ENCODE peak calls at places on chromosomes 5 and 9, in five cellular contexts. L is GM13976, E is foreskin keratinocyte, M is progenitor cell of endocrine pancreas, Y is WTC11. D is an unnamed sample.

GRCh38 chr5:55226027-55226933 is 835 bp downstream of the MCIDAS start:
- DNase-seq in Y (peak; percentile 90), E (no peak), M (peak; percentile 71), L (peak; percentile 82), D (no peak)

GRCh38 chr9:6827370-6827949 is 69.7 kb downstream of the KDM4C start:
- DNase-seq in Y (peak; percentile 32), M (peak; percentile 45), E (no peak), L (peak; percentile 55), D (no peak)

GRCh38 chr5:17992296-17992695 is 358.0 kb downstream of the TAF11L14 start:
- DNase-seq in Y (no peak), M (no peak), E (no peak), L (no peak), D (no peak)

GRCh38 chr5:62064993-62065392 is 241.0 kb upstream of the KIF2A start:
- DNase-seq in Y (no peak), M (no peak), L (no peak), E (no peak), D (no peak)

GRCh38 chr9:660227-660626 is 181.3 kb upstream of the DMRT1 start:
- DNase-seq in M (no peak), Y (no peak), E (no peak), L (no peak), D (no peak)

GRCh38 chr5:14068136-14068535 is 75.0 kb upstream of the TRIO start:
- DNase-seq in M (no peak), E (no peak), Y (no peak), L (no peak), D (no peak)

GRCh38 chr5:57778528-57779175 is 296.0 kb upstream of the ACTBL2 start:
- DNase-seq in E (no peak), M (no peak), L (no peak), Y (no peak), D (no peak)

GRCh38 chr5:123180178-123180577 is 91.1 kb downstream of the PRDM6 start:
- DNase-seq in M (no peak), Y (no peak), L (no peak), E (no peak), D (no peak)

GRCh38 chr5:154058055-154059038 is 19.6 kb downstream of the MFAP3 start:
- DNase-seq in L (no peak), E (no peak), M (no peak), Y (no peak), D (no peak)

GRCh38 chr5:50575745-50576144 is 90.7 kb upstream of the PARP8 start:
- DNase-seq in L (no peak), Y (no peak), M (no peak), E (no peak), D (no peak)

GRCh38 chr5:68875351-68875750 is 218.5 kb upstream of the SLC30A5 start:
- DNase-seq in E (no peak), M (no peak), Y (no peak), L (no peak), D (no peak)

GRCh38 chr5:112125910-112126309 is 293.2 kb downstream of the EPB41L4A start:
- DNase-seq in E (no peak), L (no peak), Y (no peak), M (no peak), D (no peak)
- TF ChIP-seq CTCF in E (no peak), L (no peak), Y (no peak), M (no peak), D (no peak)

DNA sequence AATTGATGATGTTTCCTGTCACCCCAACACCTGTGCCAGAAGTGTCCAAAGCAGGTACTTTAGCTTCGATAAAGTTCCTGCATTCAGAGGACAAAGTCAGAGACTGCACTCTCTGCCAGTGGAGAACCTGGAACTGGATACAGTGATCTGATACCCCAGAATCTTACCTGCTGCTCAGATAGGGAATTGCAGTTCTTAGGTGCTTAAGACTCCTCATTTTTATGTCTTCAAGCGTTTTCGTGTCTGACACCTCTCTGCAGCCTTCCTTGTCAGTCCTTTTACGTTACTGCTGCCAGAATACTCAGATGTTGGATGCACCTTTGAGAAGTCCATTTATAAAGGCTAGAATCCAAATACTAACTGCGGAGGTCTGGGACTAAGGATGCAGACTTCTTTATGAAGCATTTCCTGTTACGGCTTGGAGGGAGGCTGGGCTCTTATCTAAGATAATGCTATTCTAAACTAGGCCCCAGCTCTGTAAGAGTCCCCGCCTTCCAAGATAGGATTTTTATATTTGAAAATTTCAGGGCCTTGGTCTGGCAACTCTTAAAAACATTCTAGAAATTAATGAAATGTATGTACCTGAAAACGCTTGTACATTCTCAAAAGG is 1.9 kb downstream of the ISOC1 start:
- DNase-seq in M (no peak), Y (no peak), E (peak; percentile 52), L (no peak), D (no peak)
- TF ChIP-seq CTCF in M (peak; percentile 28), Y (no peak), E (peak; percentile 40), L (no peak), D (no peak)

GRCh38 chr9:98639133-98639532 is 69.6 kb downstream of the GABBR2 start:
- DNase-seq in Y (no peak), M (no peak), L (no peak), E (no peak), D (no peak)

GRCh38 chr9:98640394-98640793 is 68.3 kb downstream of the GABBR2 start:
- DNase-seq in M (no peak), L (no peak), E (no peak), Y (no peak), D (no peak)

GRCh38 chr9:98641675-98642074 is 67.1 kb downstream of the GABBR2 start:
- DNase-seq in M (no peak), E (no peak), L (no peak), Y (no peak), D (no peak)

GRCh38 chr9:98644011-98644410 is 64.7 kb downstream of the GABBR2 start:
- DNase-seq in M (no peak), E (no peak), L (no peak), Y (no peak), D (no peak)

GRCh38 chr9:98642661-98643312 is 65.9 kb downstream of the GABBR2 start:
- DNase-seq in L (no peak), M (no peak), E (no peak), Y (peak; percentile 53), D (no peak)
- TF ChIP-seq CTCF in L (no peak), M (no peak), E (no peak), Y (no peak), D (no peak)

GRCh38 chr9:86122309-86122708 is 23.0 kb upstream of the GOLM1 start:
- DNase-seq in Y (no peak), E (no peak), L (no peak), M (no peak), D (no peak)
- TF ChIP-seq CTCF in Y (no peak), E (no peak), L (no peak), M (no peak), D (no peak)

DNA sequence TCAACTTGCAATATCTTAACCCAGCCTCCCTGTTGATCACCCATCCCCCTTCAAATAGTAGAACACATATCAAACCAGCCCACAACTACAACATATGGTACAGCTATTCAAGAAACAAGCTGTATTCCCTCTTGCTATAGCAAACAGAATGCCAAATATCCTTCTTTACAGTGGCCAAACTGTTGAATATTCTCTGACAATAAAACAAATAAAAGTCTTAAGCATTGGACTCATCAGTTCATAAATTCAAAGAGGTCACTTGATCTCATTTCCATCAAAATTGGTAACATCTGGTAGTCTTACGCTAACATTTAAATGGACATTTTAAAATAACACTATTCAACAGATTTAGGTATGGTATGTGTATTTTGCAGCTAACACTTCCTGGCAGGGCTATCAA is 350.8 kb downstream of the EFNA5 start:
- DNase-seq in L (no peak), Y (no peak), E (no peak), M (no peak), D (no peak)
- TF ChIP-seq CTCF in L (no peak), Y (no peak), E (no peak), M (no peak), D (no peak)

GRCh38 chr9:5698004-5698403 is 69.1 kb downstream of the RIC1 start:
- DNase-seq in Y (no peak), M (no peak), L (no peak), E (no peak), D (no peak)
- TF ChIP-seq CTCF in Y (no peak), M (no peak), L (no peak), E (no peak), D (no peak)

DNA sequence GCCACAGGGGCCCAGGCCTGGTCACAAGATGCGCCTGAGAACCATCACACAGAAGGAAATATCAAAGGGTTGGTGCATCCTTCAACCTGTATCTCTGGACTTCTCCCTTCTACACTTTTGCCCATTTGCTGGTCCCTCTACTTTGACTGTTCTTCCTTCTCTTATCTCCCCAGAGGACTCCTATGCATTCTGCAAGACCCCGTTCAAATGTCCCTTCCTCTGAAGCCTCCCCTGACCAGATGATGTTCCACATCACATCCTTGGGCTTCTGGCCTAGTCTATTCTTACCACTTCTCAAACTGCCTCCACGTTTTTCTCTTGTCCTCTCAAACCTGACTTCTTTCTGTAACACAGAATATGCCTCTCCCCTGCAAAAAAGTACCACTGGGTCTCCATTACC is 34.3 kb downstream of the STK10 start:
- DNase-seq in Y (no peak), L (no peak), M (no peak), E (no peak), D (no peak)
- TF ChIP-seq CTCF in Y (no peak), L (no peak), M (no peak), E (no peak), D (no peak)

GRCh38 chr9:129182625-129183494 is 4.8 kb upstream of the IER5L start:
- DNase-seq in L (no peak), Y (peak; percentile 85), M (peak; percentile 38), E (no peak), D (no peak)
- TF ChIP-seq CTCF in L (peak; percentile 15), Y (peak; percentile 49), M (peak; percentile 64), E (peak; percentile 30), D (no peak)

GRCh38 chr5:38515648-38516047 is 40.8 kb downstream of the LIFR start:
- DNase-seq in M (no peak), E (peak; percentile 20), Y (no peak), L (no peak), D (no peak)
- TF ChIP-seq CTCF in M (peak; percentile 45), E (peak; percentile 62), Y (no peak), L (no peak), D (no peak)

GRCh38 chr9:31608413-31608812 is 776.0 kb upstream of the ACO1 start:
- DNase-seq in Y (no peak), M (no peak), E (peak; percentile 44), L (no peak), D (no peak)

GRCh38 chr9:31612336-31613030 is 772.0 kb upstream of the ACO1 start:
- DNase-seq in L (no peak), E (peak; percentile 37), Y (no peak), M (no peak), D (no peak)

GRCh38 chr9:31606678-31607077 is 777.8 kb upstream of the ACO1 start:
- DNase-seq in L (no peak), E (no peak), Y (no peak), M (no peak), D (no peak)

GRCh38 chr9:31605164-31605563 is 779.3 kb upstream of the ACO1 start:
- DNase-seq in L (no peak), Y (no peak), E (no peak), M (no peak), D (no peak)

DNA sequence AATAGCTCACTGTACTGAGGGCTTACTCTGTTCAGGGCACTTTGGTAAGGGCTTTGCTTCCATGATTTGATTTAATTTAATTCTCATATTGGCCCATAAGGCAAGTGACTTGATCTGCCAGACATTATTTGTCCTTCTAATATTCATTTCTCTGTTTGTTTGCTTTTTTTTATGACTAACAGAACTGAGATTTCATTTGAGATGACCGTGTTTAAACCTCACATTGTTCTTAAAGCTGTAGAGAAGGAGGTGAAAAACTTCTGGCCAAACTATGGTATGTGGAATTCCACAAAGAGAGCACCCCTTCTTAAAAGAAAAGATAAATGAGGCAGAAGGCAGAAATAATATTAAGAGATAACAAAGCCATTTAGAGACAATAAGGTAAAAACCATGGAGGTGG is 775.6 kb upstream of the ACO1 start:
- DNase-seq in M (no peak), L (no peak), Y (no peak), E (no peak), D (no peak)
- TF ChIP-seq CTCF in M (no peak), L (no peak), Y (no peak), E (no peak), D (no peak)

D was measured in natural killer cell.